ENCODE peak calls at places on chromosomes 13 and 19, in seven cellular contexts. C, N, H, G, P, D and I are unnamed samples.

GRCh38 chr19:29640231-29640630 is 25.0 kb upstream of the PLEKHF1 start:
- DNase-seq in C (no peak), N (no peak), H (no peak), G (no peak), P (no peak), D (no peak), I (no peak)

GRCh38 chr13:60094385-60095088 is 69.2 kb downstream of the DIAPH3 start:
- DNase-seq in C (no peak), N (no peak), H (no peak), G (no peak), P (no peak), D (no peak), I (no peak)

GRCh38 chr13:98543380-98544104 is 33.4 kb downstream of the STK24 start:
- DNase-seq in C (no peak), N (no peak), H (no peak), G (no peak), P (no peak), D (no peak), I (no peak)

GRCh38 chr19:45577111-45577905 is 7.3 kb downstream of the OPA3 start:
- DNase-seq in C (no peak), N (peak), H (peak), G (peak), P (peak), D (peak), I (peak)

GRCh38 chr13:83940742-83941141 is 58.5 kb upstream of the SLITRK1 start:
- DNase-seq in C (no peak), N (no peak), H (no peak), G (peak), P (no peak), D (peak), I (no peak)

GRCh38 chr13:73547239-73547638 is 488.4 kb downstream of the KLF5 start:
- DNase-seq in C (no peak), N (no peak), H (no peak), G (no peak), P (no peak), D (no peak), I (no peak)

GRCh38 chr19:16336571-16336970 is 11.9 kb downstream of the KLF2 start:
- DNase-seq in C (no peak), N (no peak), H (no peak), G (no peak), P (peak), D (peak), I (no peak)

GRCh38 chr19:39843919-39844793 is 2.0 kb downstream of the FBL start:
- DNase-seq in C (no peak), N (peak), H (peak), G (no peak), P (peak), D (peak), I (peak)

GRCh38 chr19:47729799-47730520 is 15.4 kb upstream of the NOP53 start:
- DNase-seq in C (peak), N (peak), H (peak), G (no peak), P (no peak), D (no peak), I (peak)

GRCh38 chr19:38512277-38512676 is 78.8 kb downstream of the RYR1 start:
- DNase-seq in C (no peak), N (no peak), H (no peak), G (no peak), P (no peak), D (no peak), I (no peak)

GRCh38 chr19:482186-483041 is 13.9 kb upstream of the MADCAM1 start:
- DNase-seq in C (no peak), N (no peak), H (peak), G (no peak), P (no peak), D (no peak), I (no peak)

GRCh38 chr13:27821566-27821965 is 29.3 kb downstream of the GSX1 start:
- DNase-seq in C (peak), N (peak), H (no peak), G (no peak), P (no peak), D (peak), I (no peak)

GRCh38 chr19:4449826-4450075 is 7.8 kb downstream of the UBXN6 start:
- DNase-seq in C (no peak), N (no peak), H (no peak), G (no peak), P (no peak), D (no peak), I (no peak)

GRCh38 chr13:49217962-49218492 is 2.1 kb upstream of the MLNR start:
- DNase-seq in C (peak), N (peak), H (no peak), G (no peak), P (no peak), D (no peak), I (no peak)

GRCh38 chr19:33797821-33798633 is 1.4 kb downstream of the KCTD15 start:
- DNase-seq in C (peak), N (peak), H (peak), G (no peak), P (peak), D (peak), I (peak)

GRCh38 chr19:51884713-51885112 is 3.0 kb downstream of the ZNF577 start:
- DNase-seq in C (no peak), N (no peak), H (no peak), G (no peak), P (no peak), D (no peak), I (no peak)

GRCh38 chr13:113639661-113640262 is 18.2 kb downstream of the ATP4B start:
- DNase-seq in C (no peak), N (no peak), H (no peak), G (no peak), P (no peak), D (no peak), I (no peak)

GRCh38 chr19:15372470-15372869 is 7.1 kb downstream of the AKAP8 start:
- DNase-seq in C (no peak), N (no peak), H (no peak), G (no peak), P (no peak), D (no peak), I (no peak)

GRCh38 chr19:27777242-27777641 is 1435.7 kb downstream of the UQCRFS1 start:
- DNase-seq in C (no peak), N (no peak), H (no peak), G (no peak), P (no peak), D (no peak), I (no peak)

GRCh38 chr19:50432658-50433057 is at the start of gene MYBPC2:
- DNase-seq in C (no peak), N (peak), H (peak), G (no peak), P (no peak), D (no peak), I (peak)

GRCh38 chr19:2490659-2491058 is 14.7 kb downstream of the GADD45B start:
- DNase-seq in C (no peak), N (no peak), H (no peak), G (no peak), P (no peak), D (no peak), I (no peak)

GRCh38 chr19:2494447-2495129 is 18.7 kb downstream of the GADD45B start:
- DNase-seq in C (no peak), N (peak), H (peak), G (no peak), P (peak), D (peak), I (peak)

GRCh38 chr19:2491130-2491801 is 15.3 kb downstream of the GADD45B start:
- DNase-seq in C (no peak), N (no peak), H (no peak), G (no peak), P (peak), D (peak), I (peak)

GRCh38 chr19:2494084-2494446 is 18.1 kb downstream of the GADD45B start:
- DNase-seq in C (no peak), N (no peak), H (no peak), G (no peak), P (peak), D (peak), I (peak)

GRCh38 chr19:2492870-2493269 is 16.9 kb downstream of the GADD45B start:
- DNase-seq in C (no peak), N (no peak), H (no peak), G (no peak), P (no peak), D (no peak), I (no peak)
- H3K4me3 ChIP-seq in C (no peak), N (no peak), H (no peak), G (no peak), P (no peak), D (no peak), I (no peak)

GRCh38 chr19:5805465-5806132 is 732 bp downstream of the NRTN start:
- DNase-seq in C (peak), N (peak), H (peak), G (no peak), P (peak), D (peak), I (peak)

GRCh38 chr19:5806905-5807304 is 2.0 kb downstream of the NRTN start:
- DNase-seq in C (no peak), N (no peak), H (no peak), G (no peak), P (no peak), D (no peak), I (no peak)

GRCh38 chr19:5808120-5808816 is 3.4 kb downstream of the NRTN start:
- DNase-seq in C (no peak), N (no peak), H (no peak), G (no peak), P (no peak), D (no peak), I (no peak)

GRCh38 chr19:5804516-5805464 is at the start of gene NRTN:
- DNase-seq in C (peak), N (peak), H (peak), G (no peak), P (no peak), D (no peak), I (peak)

GRCh38 chr19:5806133-5806489 is 1.2 kb downstream of the NRTN start:
- DNase-seq in C (no peak), N (no peak), H (no peak), G (no peak), P (no peak), D (no peak), I (no peak)
- H2AFZ ChIP-seq in C (no peak), N (peak), H (peak), G (no peak), P (peak), D (no peak), I (no peak)

DNA sequence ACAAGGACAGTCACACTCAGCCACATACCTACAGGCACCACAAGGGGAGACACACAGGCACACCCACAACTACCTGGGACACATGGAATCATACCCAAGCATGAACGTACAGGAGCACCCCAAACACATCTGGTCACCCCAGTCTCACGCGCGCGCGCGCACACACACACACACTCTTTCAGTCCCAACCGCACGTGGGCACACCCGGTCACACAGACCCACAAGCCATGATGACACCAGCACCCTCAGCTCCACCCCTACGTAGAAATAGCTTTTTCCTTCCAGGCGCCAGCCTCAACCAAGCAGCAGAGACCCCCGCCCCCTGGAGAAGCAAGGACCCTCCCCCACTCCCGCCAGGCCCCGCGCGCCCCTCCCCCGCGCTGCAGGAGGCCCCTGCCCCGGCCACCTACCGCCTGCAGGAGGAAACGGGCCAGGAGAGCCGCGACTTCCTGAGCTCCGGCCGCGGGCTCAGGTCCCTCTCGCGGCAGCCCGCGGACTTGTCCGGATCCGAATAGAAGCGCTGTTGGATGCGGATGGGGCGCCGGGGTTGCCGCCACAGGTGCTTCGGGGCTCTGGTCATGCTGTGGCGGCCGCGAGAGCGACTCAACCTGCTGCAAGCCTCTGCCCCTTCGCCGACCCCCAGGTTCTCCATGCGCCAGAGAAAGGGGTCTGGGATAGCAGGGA is 6.4 kb upstream of the PDE4C start:
- DNase-seq in C (peak), N (peak), H (peak), G (no peak), P (no peak), D (no peak), I (peak)
- H3K4me3 ChIP-seq in C (peak), N (peak), H (peak), G (no peak), P (no peak), D (no peak), I (no peak)

DNA sequence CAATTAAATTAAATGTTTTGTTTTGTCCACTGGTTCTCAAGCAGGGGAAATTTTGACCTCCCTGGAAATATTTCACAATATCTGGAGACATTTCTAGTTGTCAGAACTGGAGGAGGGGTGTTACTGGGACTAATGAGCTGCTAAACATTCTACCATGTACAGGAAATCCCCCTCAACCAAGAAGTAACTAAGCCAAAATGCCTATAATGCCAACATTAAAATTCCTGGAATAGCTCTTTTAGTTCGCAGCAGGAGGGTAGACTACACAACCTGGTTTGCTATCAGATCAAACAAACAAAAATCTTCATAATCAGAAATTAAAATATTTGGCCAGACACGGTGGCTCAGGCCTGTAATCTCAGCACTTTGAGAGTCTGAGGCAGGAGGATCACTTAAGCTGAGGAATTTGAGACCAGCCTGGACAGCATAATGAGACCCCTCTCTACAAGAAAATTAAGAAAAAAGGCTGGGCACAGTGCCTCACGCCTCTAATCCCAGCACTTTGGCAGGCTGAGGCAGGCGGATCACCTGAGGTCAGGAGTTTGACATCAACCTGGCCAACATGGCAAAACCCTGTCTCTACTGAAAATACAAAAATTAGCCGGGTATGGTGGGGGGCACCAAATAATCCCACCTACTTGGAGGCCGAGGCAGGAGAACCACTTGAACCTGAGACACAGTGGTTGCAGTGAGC is 13.7 kb upstream of the SMARCA4 start:
- DNase-seq in C (no peak), N (no peak), H (no peak), G (no peak), P (peak), D (peak), I (no peak)
- H2AFZ ChIP-seq in C (no peak), N (no peak), H (no peak), G (peak), P (no peak), D (no peak), I (no peak)